ENCODE peak calls at places on chromosomes 7 and 10, in four cellular contexts. Q is GM18507, T is cardiac muscle cell, V is RPMI8226. U is an unnamed sample.

GRCh38 chr7:6729492-6730342 is 23.0 kb upstream of the ZNF12 start:
- DNase-seq in Q (peak), T (peak), V (peak), U (peak)

GRCh38 chr7:5625938-5626337 is 155.5 kb downstream of the RNF216 start:
- DNase-seq in V (no peak), Q (no peak), T (peak), U (no peak)

GRCh38 chr10:112022196-112022595 is 161.4 kb downstream of the GPAM start:
- DNase-seq in V (no peak), Q (no peak), T (no peak), U (no peak)

GRCh38 chr7:75980126-75980864 is 14.1 kb downstream of the TMEM120A start:
- DNase-seq in V (no peak), Q (no peak), T (no peak), U (no peak)

GRCh38 chr10:100502926-100503480 is 16.7 kb downstream of the SEC31B start:
- DNase-seq in T (no peak), Q (no peak), V (no peak), U (no peak)

GRCh38 chr10:50918529-50918928 is 33.1 kb upstream of the A1CF start:
- DNase-seq in V (no peak), T (no peak), Q (no peak), U (no peak)

GRCh38 chr10:11758527-11759236 is 16.5 kb downstream of the ECHDC3 start:
- DNase-seq in T (no peak), Q (no peak), V (no peak), U (no peak)

GRCh38 chr7:152571031-152571430 is 104.9 kb downstream of the XRCC2 start:
- DNase-seq in V (no peak), Q (no peak), T (peak), U (no peak)

GRCh38 chr10:72588266-72588665 is 37.6 kb downstream of the MICU1 start:
- DNase-seq in Q (no peak), V (no peak), T (no peak), U (no peak)

GRCh38 chr10:5564537-5565204 is 39.9 kb downstream of the CALML3 start:
- DNase-seq in V (no peak), Q (no peak), T (peak), U (no peak)

GRCh38 chr7:116177009-116177408 is 33.3 kb upstream of the TES start:
- DNase-seq in Q (no peak), T (peak), V (no peak), U (no peak)

GRCh38 chr7:44884553-44885393 is 557 bp downstream of the PURB start:
- DNase-seq in V (peak), Q (no peak), T (peak), U (no peak)

GRCh38 chr7:69465262-69465661 is 133.0 kb upstream of the AUTS2 start:
- DNase-seq in V (no peak), Q (no peak), T (peak), U (no peak)

GRCh38 chr7:127935847-127936376 is 95.3 kb downstream of the LRRC4 start:
- DNase-seq in T (no peak), Q (no peak), V (no peak), U (no peak)

GRCh38 chr7:133394369-133394768 is 141.5 kb downstream of the EXOC4 start:
- DNase-seq in Q (no peak), V (no peak), T (no peak), U (no peak)

GRCh38 chr7:34075976-34076375 is 170.6 kb downstream of the BMPER start:
- DNase-seq in Q (no peak), V (no peak), T (no peak), U (no peak)

GRCh38 chr10:3476186-3476585 is 303.6 kb upstream of the PITRM1 start:
- DNase-seq in T (no peak), V (no peak), Q (no peak), U (peak)

GRCh38 chr7:107643407-107643806 is 17.2 kb upstream of the SLC26A4 start:
- DNase-seq in V (no peak), T (peak), Q (no peak), U (no peak)

GRCh38 chr7:41637051-41637450 is 65.8 kb downstream of the INHBA start:
- DNase-seq in T (no peak), V (no peak), Q (no peak), U (no peak)

GRCh38 chr7:105800442-105800841 is 76.0 kb downstream of the ATXN7L1 start:
- DNase-seq in V (no peak), T (peak), Q (no peak), U (no peak)